ENCODE peak calls at places on chromosomes 6 and 20, in four cellular contexts. C, K, N and I are unnamed samples.

GRCh38 chr6:89895273-89895874 is 1.1 kb downstream of the GJA10 start:
- DNase-seq in C (peak; percentile 69), K (peak; percentile 37), N (no peak), I (peak; percentile 31)

GRCh38 chr6:75458895-75459294 is 34.7 kb downstream of the FILIP1 start:
- DNase-seq in C (no peak), K (no peak), N (no peak), I (no peak)

GRCh38 chr6:151679081-151679480 is 128.4 kb upstream of the ESR1 start:
- DNase-seq in C (no peak), K (no peak), N (no peak), I (no peak)

GRCh38 chr20:3067139-3068009 is 4.0 kb upstream of the OXT start:
- DNase-seq in C (no peak), K (no peak), N (no peak), I (peak; percentile 2)

GRCh38 chr6:100203391-100203790 is 209.4 kb upstream of the MCHR2 start:
- DNase-seq in C (no peak), K (no peak), N (no peak), I (no peak)

GRCh38 chr6:41097467-41098090 is 24.8 kb downstream of the NFYA start:
- DNase-seq in C (no peak), K (no peak), N (no peak), I (no peak)

GRCh38 chr6:159981171-159981571 is 12.3 kb downstream of the IGF2R start:
- DNase-seq in C (no peak), K (no peak), N (no peak), I (no peak)

GRCh38 chr6:170317718-170318117 is 11.2 kb downstream of the FAM120B start:
- DNase-seq in C (no peak), K (no peak), N (no peak), I (no peak)

GRCh38 chr6:134063121-134063965 is 10.9 kb upstream of the SLC2A12 start:
- DNase-seq in C (peak; percentile 22), K (peak; percentile 76), N (no peak), I (no peak)

GRCh38 chr20:43325926-43326325 is 131.8 kb upstream of the SRSF6 start:
- DNase-seq in C (no peak), K (no peak), N (no peak), I (no peak)

GRCh38 chr20:50919567-50919966 is 11.7 kb downstream of the ADNP start:
- DNase-seq in C (no peak), K (no peak), N (no peak), I (no peak)

GRCh38 chr6:138007014-138007472 is 100.2 kb downstream of the PERP start:
- DNase-seq in C (peak; percentile 71), K (peak; percentile 64), N (no peak), I (peak; percentile 7)

GRCh38 chr6:56155634-56156141 is 91.7 kb downstream of the COL21A1 start:
- DNase-seq in C (no peak), K (no peak), N (no peak), I (no peak)

GRCh38 chr6:56151825-56152224 is 95.6 kb downstream of the COL21A1 start:
- DNase-seq in C (no peak), K (no peak), N (no peak), I (no peak)

GRCh38 chr6:56154076-56154475 is 93.3 kb downstream of the COL21A1 start:
- DNase-seq in C (no peak), K (no peak), N (no peak), I (no peak)

GRCh38 chr6:56156643-56157042 is 90.7 kb downstream of the COL21A1 start:
- DNase-seq in C (no peak), K (no peak), N (no peak), I (no peak)
- TF ChIP-seq USF1 in C (no peak), K (no peak), N (no peak), I (no peak)

GRCh38 chr6:897561-898207 is 204.7 kb upstream of the EXOC2 start:
- DNase-seq in C (no peak), K (no peak), N (no peak), I (no peak)
- TF ChIP-seq USF1 in C (no peak), K (no peak), N (no peak), I (no peak)

GRCh38 chr20:60035-60918 is 27.2 kb upstream of the DEFB125 start:
- DNase-seq in C (no peak), K (no peak), N (no peak), I (no peak)
- TF ChIP-seq USF1 in C (no peak), K (no peak), N (no peak), I (no peak)

GRCh38 chr6:147925826-147926225 is 416.8 kb upstream of the SASH1 start:
- DNase-seq in C (no peak), K (no peak), N (no peak), I (no peak)
- TF ChIP-seq USF1 in C (no peak), K (no peak), N (no peak), I (no peak)

GRCh38 chr6:5744497-5744896 is 262.2 kb downstream of the NRN1 start:
- DNase-seq in C (no peak), K (no peak), N (no peak), I (peak; percentile 47)

GRCh38 chr6:5745081-5745480 is 261.6 kb downstream of the NRN1 start:
- DNase-seq in C (no peak), K (no peak), N (no peak), I (no peak)

GRCh38 chr6:5747379-5747778 is 259.3 kb downstream of the NRN1 start:
- DNase-seq in C (no peak), K (no peak), N (no peak), I (no peak)

GRCh38 chr6:5749016-5749665 is 257.6 kb downstream of the NRN1 start:
- DNase-seq in C (no peak), K (no peak), N (no peak), I (no peak)

DNA sequence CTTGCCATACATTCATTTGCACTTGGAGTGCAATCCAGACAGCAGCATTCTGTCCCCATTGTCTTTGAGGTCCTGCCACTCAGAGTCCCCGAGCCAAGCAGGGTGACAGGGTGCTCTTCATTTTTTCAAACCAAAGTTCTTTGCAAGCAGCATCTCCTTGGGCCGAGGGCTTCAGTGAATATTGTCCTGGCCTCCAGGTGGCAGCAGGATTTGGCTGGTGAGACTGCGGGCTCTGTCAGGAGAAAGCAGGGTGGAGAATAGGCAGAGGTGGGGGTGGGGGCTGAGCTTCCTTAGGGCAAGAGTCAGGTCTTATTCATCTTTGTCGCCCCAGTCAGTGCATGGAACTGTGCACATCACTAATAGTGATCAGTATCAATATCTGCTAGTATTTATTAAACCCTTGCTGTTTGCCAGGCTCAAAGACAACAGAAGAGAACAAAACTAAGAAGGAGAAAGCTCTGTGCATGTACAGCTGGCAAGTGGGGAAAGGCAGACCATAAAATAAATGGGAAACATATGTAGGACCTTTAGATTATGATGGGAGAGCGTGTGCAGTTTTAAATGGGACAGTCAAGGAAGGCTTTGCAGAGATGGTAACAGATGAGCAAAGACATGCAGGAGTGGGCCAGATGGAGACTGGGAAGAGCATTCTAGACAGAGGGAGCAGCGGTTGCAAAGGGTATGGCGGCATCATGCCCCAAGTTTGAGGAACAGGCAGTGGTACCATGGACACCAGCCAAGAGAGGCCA is 260.2 kb downstream of the NRN1 start:
- DNase-seq in C (peak; percentile 66), K (peak; percentile 41), N (no peak), I (peak; percentile 47)
- TF ChIP-seq USF1 in C (no peak), K (no peak), N (no peak), I (no peak)

GRCh38 chr20:49483018-49483705 is 694 bp upstream of the KCNB1 start:
- DNase-seq in C (peak; percentile 50), K (no peak), N (no peak), I (peak; percentile 75)

GRCh38 chr20:49481116-49481515 is 1.4 kb downstream of the KCNB1 start:
- DNase-seq in C (no peak), K (no peak), N (no peak), I (no peak)

GRCh38 chr20:49482173-49482572 is 295 bp downstream of the KCNB1 start:
- DNase-seq in C (peak; percentile 17), K (no peak), N (no peak), I (no peak)

GRCh38 chr20:49483706-49484101 is 1.2 kb upstream of the KCNB1 start:
- DNase-seq in C (peak; percentile 34), K (no peak), N (no peak), I (peak; percentile 85)

GRCh38 chr20:49482621-49483017 is at the start of gene KCNB1:
- DNase-seq in C (peak; percentile 95), K (peak; percentile 74), N (no peak), I (peak; percentile 48)
- TF ChIP-seq USF1 in C (peak; percentile 79), K (no peak), N (no peak), I (no peak)

GRCh38 chr20:53399131-53399530 is 194.5 kb downstream of the ZNF217 start:
- DNase-seq in C (no peak), K (no peak), N (no peak), I (no peak)

GRCh38 chr20:53405070-53405603 is 188.5 kb downstream of the ZNF217 start:
- DNase-seq in C (no peak), K (no peak), N (no peak), I (no peak)

GRCh38 chr20:53399592-53400335 is 193.9 kb downstream of the ZNF217 start:
- DNase-seq in C (no peak), K (no peak), N (no peak), I (no peak)

GRCh38 chr20:53403029-53403428 is 190.6 kb downstream of the ZNF217 start:
- DNase-seq in C (no peak), K (no peak), N (no peak), I (no peak)

DNA sequence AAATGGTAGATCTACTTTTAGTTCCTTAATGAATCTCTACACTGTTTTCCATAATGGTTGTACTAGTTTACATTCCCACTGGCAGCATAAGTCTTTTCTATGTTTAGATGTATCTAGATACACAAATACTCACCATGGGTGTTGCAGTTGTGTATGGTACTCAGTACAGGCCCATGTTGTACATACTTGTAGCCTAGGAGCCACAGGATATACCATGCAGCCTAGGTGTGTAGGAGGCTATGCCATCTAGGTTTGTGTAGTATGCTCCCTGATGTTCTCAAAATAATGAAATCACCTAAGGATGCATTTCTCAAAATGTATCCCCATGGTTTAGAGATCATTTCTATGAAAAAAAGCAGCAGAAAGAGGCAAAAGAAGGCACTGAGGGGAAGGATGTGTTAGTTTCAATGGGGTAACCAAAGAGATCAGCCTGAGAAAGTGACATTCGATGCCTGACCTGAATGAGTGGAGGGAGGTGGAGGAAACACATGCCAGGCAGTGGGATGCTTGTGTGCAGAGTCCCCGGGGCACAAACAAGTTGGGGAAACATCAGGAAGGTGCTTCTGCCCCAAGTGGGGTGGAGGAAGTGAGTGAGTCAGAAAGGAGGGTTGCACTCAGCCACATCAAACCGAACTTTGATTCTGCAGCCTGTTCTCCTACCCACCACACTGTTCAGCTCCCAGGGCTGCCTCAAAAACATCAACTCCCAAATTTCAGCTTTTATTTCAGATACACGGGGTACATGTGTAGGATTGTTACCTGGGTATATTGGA is 191.2 kb downstream of the ZNF217 start:
- DNase-seq in C (no peak), K (no peak), N (no peak), I (no peak)
- TF ChIP-seq USF1 in C (no peak), K (no peak), N (no peak), I (no peak)